ENCODE peak calls at places on chromosomes 12 and 14, in four cellular contexts. V is retina, H is HEK293T, I is HepG2. U is an unnamed sample.
A peak's percentile ranks its signal among the peaks of the same experiment; 100 is the strongest.

GRCh38 chr12:27014859-27015729 is 910 bp upstream of the TM7SF3 start:
- DNase-seq in H (no peak), I (no peak), V (peak; percentile 18), U (no peak)

GRCh38 chr12:92469837-92470236 is 233.0 kb upstream of the PLEKHG7 start:
- DNase-seq in V (no peak), H (no peak), I (peak; percentile 1), U (no peak)

GRCh38 chr12:49967042-49967776 is 5.5 kb downstream of the AQP5 start:
- DNase-seq in H (peak; percentile 91), I (peak; percentile 71), V (peak; percentile 97), U (peak; percentile 68)

GRCh38 chr12:115323223-115323905 is 639.4 kb upstream of the TBX3 start:
- DNase-seq in V (no peak), I (no peak), H (no peak), U (no peak)

GRCh38 chr12:25970916-25971674 is 12.6 kb downstream of the RASSF8 start:
- DNase-seq in H (no peak), I (no peak), V (no peak), U (no peak)

GRCh38 chr12:52207895-52208294 is 16.1 kb upstream of the KRT80 start:
- DNase-seq in V (no peak), H (no peak), I (no peak), U (no peak)

GRCh38 chr12:24778486-24779304 is 170.2 kb downstream of the BCAT1 start:
- DNase-seq in I (peak; percentile 58), H (peak; percentile 26), V (peak; percentile 21), U (peak; percentile 4)

GRCh38 chr12:103840399-103840880 is 594 bp downstream of the NT5DC3 start:
- DNase-seq in I (no peak), H (no peak), V (no peak), U (no peak)

GRCh38 chr14:68824517-68825347 is 31.9 kb upstream of the ZFP36L1 start:
- DNase-seq in V (peak; percentile 89), I (peak; percentile 80), H (peak; percentile 91), U (peak; percentile 21)

GRCh38 chr14:89721991-89722390 is 232.5 kb downstream of the EFCAB11 start:
- DNase-seq in H (no peak), V (peak; percentile 10), I (no peak), U (no peak)

GRCh38 chr14:51328089-51328941 is 88.3 kb downstream of the TMX1 start:
- DNase-seq in V (no peak), H (no peak), I (no peak), U (no peak)

GRCh38 chr14:105999361-106000028 is 473.1 kb downstream of the TMEM121 start:
- DNase-seq in H (peak; percentile 5), I (peak; percentile 50), V (no peak), U (no peak)

GRCh38 chr12:1607940-1608782 is 13.8 kb upstream of the FBXL14 start:
- DNase-seq in H (no peak), V (no peak), I (no peak), U (no peak)

GRCh38 chr12:84636801-84637285 is 275.8 kb downstream of the SLC6A15 start:
- DNase-seq in I (no peak), H (no peak), V (no peak), U (no peak)

GRCh38 chr12:59079029-59079428 is 158.7 kb upstream of the LRIG3 start:
- DNase-seq in H (no peak), I (no peak), V (no peak), U (no peak)

GRCh38 chr12:15987696-15988095 is 76.6 kb downstream of the DERA start:
- DNase-seq in I (no peak), V (no peak), H (no peak), U (no peak)

GRCh38 chr14:105537580-105538474 is 11.4 kb downstream of the TMEM121 start:
- DNase-seq in V (peak; percentile 84), I (no peak), H (peak; percentile 88), U (peak; percentile 10)

GRCh38 chr14:76781648-76782051 is 20.4 kb downstream of the VASH1 start:
- DNase-seq in I (no peak), V (no peak), H (no peak), U (no peak)

GRCh38 chr12:12449533-12450025 is 92.7 kb downstream of the BORCS5 start:
- DNase-seq in H (no peak), V (no peak), I (peak; percentile 98), U (no peak)

GRCh38 chr14:75821828-75822521 is 159.8 kb downstream of the TGFB3 start:
- DNase-seq in I (no peak), V (no peak), H (no peak), U (no peak)

GRCh38 chr12:89323568-89324218 is 28.6 kb downstream of the DUSP6 start:
- DNase-seq in H (no peak), V (no peak), I (no peak), U (no peak)

GRCh38 chr14:53881161-53881846 is 75.3 kb downstream of the BMP4 start:
- DNase-seq in H (no peak), I (peak; percentile 86), V (no peak), U (no peak)

GRCh38 chr14:70803321-70804110 is 5.8 kb downstream of the MAP3K9 start:
- DNase-seq in V (no peak), I (no peak), H (no peak), U (no peak)

GRCh38 chr12:112314981-112315380 is 67.2 kb downstream of the HECTD4 start:
- DNase-seq in I (no peak), V (no peak), H (no peak), U (no peak)